ENCODE peak calls at places on chromosome 14, in seven cellular contexts. F is heart right ventricle, M is BJ, S is AG10803, C is choroid plexus epithelial cell, O is fibroblast of lung, Y is stomach. V is an unnamed sample.

GRCh38 chr14:33768458-33768830 is 182.4 kb downstream of the EGLN3 start:
- DNase-seq in F (no peak), M (no peak), S (peak), C (peak), O (no peak), Y (no peak), V (peak)

GRCh38 chr14:68232643-68233055 is 413.1 kb downstream of the RAD51B start:
- DNase-seq in F (no peak), M (peak), S (peak), C (peak), O (peak), Y (peak), V (peak)

GRCh38 chr14:71021347-71022014 is 114.2 kb downstream of the PCNX1 start:
- DNase-seq in F (no peak), M (peak), S (peak), C (peak), O (peak), Y (no peak), V (peak)

GRCh38 chr14:101495827-101496778 is 65.2 kb upstream of the DIO3 start:
- DNase-seq in F (no peak), M (no peak), S (no peak), C (no peak), O (no peak), Y (peak), V (no peak)

GRCh38 chr14:51395361-51395849 is 155.4 kb downstream of the TMX1 start:
- DNase-seq in F (peak), M (peak), S (peak), C (peak), O (peak), Y (no peak), V (peak)

GRCh38 chr14:95609398-95609990 is 74.6 kb downstream of the GLRX5 start:
- DNase-seq in F (no peak), M (no peak), S (peak), C (peak), O (no peak), Y (peak), V (no peak)

GRCh38 chr14:73753043-73753886 is 39.1 kb upstream of the PNMA1 start:
- DNase-seq in F (no peak), M (no peak), S (no peak), C (no peak), O (no peak), Y (peak), V (no peak)

GRCh38 chr14:37697489-37698121 is 102.2 kb downstream of the TTC6 start:
- DNase-seq in F (no peak), M (peak), S (peak), C (peak), O (peak), Y (no peak), V (peak)

GRCh38 chr14:67919259-67919658 is 99.7 kb downstream of the RAD51B start:
- DNase-seq in F (no peak), M (no peak), S (no peak), C (peak), O (peak), Y (no peak), V (no peak)

GRCh38 chr14:94654071-94654974 is 42.1 kb downstream of the SERPINA3 start:
- DNase-seq in F (no peak), M (no peak), S (no peak), C (no peak), O (no peak), Y (no peak), V (peak)

GRCh38 chr14:36767603-36768281 is 106.1 kb downstream of the PAX9 start:
- DNase-seq in F (no peak), M (no peak), S (peak), C (no peak), O (peak), Y (no peak), V (no peak)

GRCh38 chr14:94601961-94602391 is 10.2 kb upstream of the SERPINA3 start:
- DNase-seq in F (peak), M (peak), S (peak), C (peak), O (peak), Y (peak), V (peak)

GRCh38 chr14:49594347-49595089 is 4.2 kb upstream of the LRR1 start:
- DNase-seq in F (no peak), M (no peak), S (no peak), C (peak), O (peak), Y (no peak), V (no peak)

GRCh38 chr14:68789798-68790655 is 2.8 kb downstream of the ZFP36L1 start:
- DNase-seq in F (peak), M (no peak), S (peak), C (no peak), O (no peak), Y (peak), V (no peak)

GRCh38 chr14:21631084-21631483 is 3.7 kb downstream of the OR10G2 start:
- DNase-seq in F (no peak), M (no peak), S (no peak), C (no peak), O (no peak), Y (no peak), V (no peak)

GRCh38 chr14:60174352-60175254 is 9.4 kb upstream of the DHRS7 start:
- DNase-seq in F (no peak), M (no peak), S (no peak), C (no peak), O (no peak), Y (no peak), V (no peak)

GRCh38 chr14:63345826-63346225 is 27.1 kb upstream of the GPHB5 start:
- DNase-seq in F (no peak), M (no peak), S (no peak), C (no peak), O (no peak), Y (no peak), V (no peak)

GRCh38 chr14:63897706-63898105 is 44.9 kb downstream of the SYNE2 start:
- DNase-seq in F (no peak), M (peak), S (peak), C (peak), O (peak), Y (no peak), V (peak)

GRCh38 chr14:72332054-72332453 is 399.8 kb downstream of the RGS6 start:
- DNase-seq in F (no peak), M (no peak), S (no peak), C (no peak), O (no peak), Y (no peak), V (no peak)

GRCh38 chr14:67111031-67111430 is 78.2 kb upstream of the GARIN2 start:
- DNase-seq in F (no peak), M (no peak), S (no peak), C (no peak), O (no peak), Y (no peak), V (no peak)

GRCh38 chr14:94748667-94749347 is 21.1 kb downstream of the GSC start:
- DNase-seq in F (no peak), M (no peak), S (no peak), C (peak), O (no peak), Y (peak), V (no peak)

GRCh38 chr14:22887260-22887989 is 4.4 kb downstream of the REM2 start:
- DNase-seq in F (no peak), M (no peak), S (peak), C (peak), O (peak), Y (peak), V (peak)

GRCh38 chr14:75578786-75579781 is 664 bp downstream of the FLVCR2 start:
- DNase-seq in F (peak), M (no peak), S (peak), C (peak), O (no peak), Y (no peak), V (peak)

GRCh38 chr14:93965287-93965821 is 11.0 kb downstream of the ASB2 start:
- DNase-seq in F (no peak), M (peak), S (peak), C (peak), O (peak), Y (no peak), V (peak)

GRCh38 chr14:96674121-96674520 is 123.1 kb upstream of the VRK1 start:
- DNase-seq in F (no peak), M (no peak), S (no peak), C (no peak), O (no peak), Y (no peak), V (no peak)

GRCh38 chr14:100692859-100693558 is 33.7 kb upstream of the DLK1 start:
- DNase-seq in F (no peak), M (no peak), S (peak), C (peak), O (peak), Y (no peak), V (peak)

GRCh38 chr14:65414961-65415589 is 2.5 kb downstream of the FUT8 start:
- DNase-seq in F (no peak), M (no peak), S (peak), C (peak), O (peak), Y (no peak), V (no peak)

GRCh38 chr14:56501909-56502530 is 77.6 kb upstream of the TMEM260 start:
- DNase-seq in F (no peak), M (no peak), S (no peak), C (no peak), O (no peak), Y (no peak), V (no peak)

GRCh38 chr14:68104518-68104917 is 284.9 kb downstream of the RAD51B start:
- DNase-seq in F (no peak), M (peak), S (peak), C (peak), O (peak), Y (no peak), V (no peak)

GRCh38 chr14:96627811-96628775 is 125.9 kb downstream of the PAPOLA start:
- DNase-seq in F (no peak), M (no peak), S (no peak), C (no peak), O (no peak), Y (no peak), V (no peak)

DNA sequence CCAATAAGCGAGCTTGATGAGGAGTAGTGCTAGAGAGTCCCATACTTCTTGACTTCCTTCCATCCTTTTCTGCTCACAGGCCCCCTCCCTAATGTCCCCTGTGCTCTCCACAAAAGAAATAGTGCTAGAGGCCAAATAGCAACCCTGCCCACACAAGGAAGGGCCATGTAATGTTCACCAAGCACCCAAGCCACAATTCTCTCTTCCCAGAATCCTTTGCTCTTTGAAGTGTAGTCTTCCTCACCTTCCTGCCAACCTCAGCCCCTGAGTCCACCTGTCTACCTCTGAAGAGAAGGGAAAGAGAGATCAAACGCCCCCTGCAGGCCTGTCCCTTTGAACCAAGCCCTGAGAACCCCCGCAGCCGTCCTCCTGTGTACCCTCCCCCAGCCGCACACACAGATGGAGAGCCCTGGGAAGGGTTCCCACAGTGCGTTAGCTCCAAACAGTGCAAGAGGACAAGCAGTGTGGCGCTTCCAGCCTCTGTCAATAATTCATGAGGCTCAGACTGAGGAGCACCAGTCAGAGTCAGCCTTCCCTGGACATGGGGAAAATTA is 1.9 kb upstream of the DHRS4 start:
- DNase-seq in F (no peak), M (no peak), S (no peak), C (no peak), O (no peak), Y (no peak), V (no peak)
- H3K4me3 ChIP-seq in F (no peak), M (no peak), S (no peak), C (no peak), O (no peak), Y (no peak), V (no peak)

GRCh38 chr14:92794547-92794941 is 439 bp downstream of the GOLGA5 start:
- DNase-seq in F (no peak), M (no peak), S (peak), C (no peak), O (peak), Y (no peak), V (no peak)
- H3K4me3 ChIP-seq in F (peak), M (peak), S (peak), C (peak), O (peak), Y (peak), V (peak)

GRCh38 chr14:102524026-102524450 is 14.5 kb upstream of the ANKRD9 start:
- DNase-seq in F (no peak), M (no peak), S (no peak), C (no peak), O (no peak), Y (no peak), V (no peak)
- H3K4me3 ChIP-seq in F (peak), M (peak), S (peak), C (no peak), O (peak), Y (peak), V (peak)

GRCh38 chr14:80714489-80714888 is 227.0 kb downstream of the CEP128 start:
- DNase-seq in F (no peak), M (no peak), S (no peak), C (no peak), O (no peak), Y (no peak), V (no peak)

DNA sequence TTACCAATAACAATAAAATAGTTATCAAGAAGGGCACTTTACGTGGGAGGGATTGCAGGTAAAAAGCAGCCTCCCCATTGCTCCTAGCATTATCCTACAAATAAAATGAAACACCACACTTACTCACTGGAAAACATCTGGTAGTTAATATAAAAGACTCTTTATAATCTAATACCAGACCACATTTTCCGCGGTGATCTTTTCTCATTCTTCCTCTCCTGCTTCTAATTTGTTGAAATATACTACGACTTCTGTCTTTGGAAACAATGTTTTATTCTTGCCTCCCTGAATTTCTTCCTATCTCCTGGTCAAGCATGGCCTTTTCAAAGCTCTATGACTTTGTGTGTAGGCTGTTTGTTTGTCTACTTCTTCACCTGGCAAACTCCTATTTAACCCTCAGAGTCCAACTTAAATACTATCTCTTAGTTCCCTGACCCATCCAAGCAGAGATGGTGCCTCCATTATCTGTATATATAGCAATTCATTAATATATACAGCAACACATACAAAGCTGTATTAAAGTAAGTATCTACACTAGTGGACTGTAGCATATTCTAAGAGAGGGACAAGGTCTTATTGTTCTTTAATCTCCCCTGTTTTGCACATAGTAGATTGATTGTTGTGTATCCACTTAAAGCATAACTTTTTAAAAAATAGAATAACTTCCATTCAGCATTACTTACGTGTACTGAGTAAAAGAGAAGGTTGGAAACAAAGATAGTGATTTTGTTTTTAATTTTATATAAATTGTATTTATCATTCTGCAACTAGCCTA is 228.3 kb downstream of the CEP128 start:
- DNase-seq in F (no peak), M (no peak), S (no peak), C (no peak), O (no peak), Y (no peak), V (no peak)
- H3K4me3 ChIP-seq in F (no peak), M (no peak), S (no peak), C (no peak), O (no peak), Y (no peak), V (no peak)

DNA sequence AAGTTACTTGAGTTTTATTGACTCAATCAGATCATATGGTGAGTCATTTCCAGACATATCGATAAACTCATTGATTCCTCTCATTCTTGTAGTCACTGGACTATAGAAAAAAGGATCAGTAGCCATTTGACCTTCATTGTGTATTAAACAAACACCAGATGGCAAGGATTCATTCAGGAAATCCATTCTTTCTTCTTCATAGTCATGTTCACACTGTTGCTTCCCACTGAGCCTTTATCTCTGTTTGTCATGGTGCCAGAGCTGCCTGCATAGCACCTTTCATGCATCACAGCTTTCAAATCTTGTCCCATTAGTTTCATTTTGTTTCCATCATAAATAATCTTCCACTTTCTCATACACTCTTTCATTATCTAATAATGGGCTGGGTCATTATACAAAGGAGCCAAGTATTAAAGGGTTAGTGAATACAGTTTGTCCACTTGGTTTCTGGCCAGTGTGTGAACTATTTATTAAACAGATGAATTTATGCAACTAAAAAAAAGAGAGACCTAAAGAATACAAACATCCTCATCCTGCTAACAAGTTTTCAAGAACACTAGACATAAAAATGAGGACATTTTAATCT is 476.3 kb downstream of the FOXG1 start:
- DNase-seq in F (no peak), M (no peak), S (peak), C (peak), O (peak), Y (no peak), V (no peak)
- H3K4me3 ChIP-seq in F (no peak), M (no peak), S (no peak), C (no peak), O (no peak), Y (no peak), V (no peak)

V was measured in skeletal muscle cell.